ENCODE peak calls at places on chromosomes 3 and 15, in ten cellular contexts. Q is GM13976, S is Caco-2, J is H1, O is OCI-LY7, C is progenitor cell of endocrine pancreas, L is RWPE2, I is neural crest cell, U is foreskin fibroblast, P is chondrocyte. F is an unnamed sample.

GRCh38 chr3:43417133-43417532 is 130.8 kb downstream of the SNRK start:
- DNase-seq in P (no peak), I (no peak), J (no peak), L (no peak), O (no peak), C (no peak), U (no peak), S (no peak), Q (no peak), F (no peak)

GRCh38 chr15:38853608-38854007 is 289.0 kb upstream of the RASGRP1 start:
- DNase-seq in L (no peak), O (peak; percentile 11), P (no peak), S (peak; percentile 65), I (peak; percentile 2), U (peak; percentile 47), Q (no peak), J (peak; percentile 50), C (no peak), F (peak; percentile 33)

GRCh38 chr3:120688121-120688520 is 6.1 kb upstream of the HGD start:
- DNase-seq in C (no peak), Q (peak; percentile 53), O (peak; percentile 43), S (no peak), I (no peak), U (peak; percentile 71), J (no peak), P (no peak), L (no peak), F (peak; percentile 69)

GRCh38 chr3:97910931-97911351 is 61.3 kb downstream of the RIOX2 start:
- DNase-seq in L (no peak), P (no peak), U (no peak), Q (peak; percentile 7), O (peak; percentile 23), C (no peak), S (no peak), J (no peak), I (no peak), F (no peak)

GRCh38 chr3:5017953-5018531 is 38.8 kb downstream of the BHLHE40 start:
- DNase-seq in O (no peak), L (no peak), P (no peak), C (no peak), U (peak; percentile 28), J (no peak), I (no peak), Q (no peak), S (no peak), F (no peak)

GRCh38 chr15:75843618-75844610 is 667 bp downstream of the UBE2Q2 start:
- DNase-seq in P (peak; percentile 88), J (no peak), U (peak; percentile 81), O (peak; percentile 64), L (peak; percentile 78), C (peak; percentile 41), I (peak; percentile 44), Q (peak; percentile 84), S (peak; percentile 62), F (peak; percentile 22)

GRCh38 chr3:194158942-194159439 is 23.0 kb downstream of the HES1 start:
- DNase-seq in I (no peak), O (no peak), J (no peak), P (no peak), S (no peak), U (no peak), Q (no peak), C (no peak), L (no peak), F (no peak)

GRCh38 chr3:193816656-193817311 is 223.8 kb downstream of the OPA1 start:
- DNase-seq in I (peak; percentile 53), J (peak; percentile 51), C (no peak), Q (no peak), P (no peak), U (peak; percentile 12), O (no peak), L (no peak), S (peak; percentile 83), F (no peak)

GRCh38 chr15:65028338-65028737 is 1.1 kb downstream of the MTFMT start:
- DNase-seq in O (peak; percentile 27), Q (no peak), S (no peak), J (no peak), C (no peak), I (no peak), L (no peak), U (no peak), P (no peak), F (no peak)

GRCh38 chr15:65027593-65027992 is 1.8 kb downstream of the MTFMT start:
- DNase-seq in J (no peak), I (no peak), P (no peak), S (no peak), Q (no peak), L (no peak), U (no peak), C (no peak), O (no peak), F (no peak)

GRCh38 chr15:65026756-65027155 is 2.7 kb downstream of the MTFMT start:
- DNase-seq in S (no peak), I (no peak), Q (no peak), L (no peak), J (no peak), C (no peak), O (no peak), U (no peak), P (no peak), F (no peak)

GRCh38 chr15:65029736-65030208 is 333 bp upstream of the MTFMT start:
- DNase-seq in L (no peak), Q (no peak), O (no peak), C (no peak), I (no peak), P (no peak), U (no peak), J (no peak), S (no peak), F (no peak)

DNA sequence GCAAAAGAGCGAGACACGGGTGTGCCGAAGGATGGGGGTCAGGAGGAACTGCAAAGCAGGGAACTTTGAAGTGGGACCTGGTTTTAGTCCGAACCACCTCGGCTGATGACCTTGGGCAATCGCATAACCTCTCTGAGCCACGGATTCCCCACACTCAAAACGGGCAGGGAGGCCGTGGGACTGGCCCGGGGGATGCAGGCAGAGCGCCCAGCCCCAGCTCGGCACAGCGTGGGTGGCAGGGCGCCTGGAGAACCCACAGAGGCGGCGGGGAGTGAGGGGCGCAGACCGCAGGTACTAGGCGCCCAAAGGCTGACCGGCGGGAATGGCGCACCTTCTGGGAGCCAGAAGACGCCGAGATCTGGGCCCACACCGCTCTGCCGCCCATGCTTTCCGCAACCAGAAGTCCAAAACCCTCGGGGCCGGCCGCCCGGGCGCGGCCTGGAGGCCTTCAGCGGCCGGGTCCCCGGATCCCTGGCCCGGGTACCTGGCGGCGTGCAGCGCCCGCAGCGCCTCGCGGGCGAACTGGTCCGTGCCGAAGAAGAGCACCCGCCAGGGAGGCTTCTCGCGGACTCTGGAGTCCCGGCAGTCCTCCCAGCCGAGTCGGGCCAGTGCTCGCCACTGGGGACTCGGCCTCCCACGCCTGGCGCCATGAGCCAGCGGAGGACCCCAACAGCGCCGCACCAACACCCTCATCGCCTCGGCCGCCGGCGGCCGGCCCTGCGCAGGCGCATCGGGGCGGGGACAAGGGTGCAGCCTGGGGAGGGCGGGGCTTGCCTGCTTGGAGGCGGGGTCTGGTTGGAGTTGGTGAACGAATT is at the start of gene MTFMT:
- DNase-seq in S (peak; percentile 91), C (peak; percentile 87), I (peak; percentile 89), J (no peak), P (no peak), Q (peak; percentile 99), O (peak; percentile 88), L (peak; percentile 94), U (peak; percentile 93), F (peak; percentile 62)
- TF ChIP-seq CTCF in S (no peak), C (peak; percentile 20), I (peak; percentile 28), J (no peak), P (peak; percentile 47), Q (no peak), O (no peak), L (no peak), U (no peak), F (peak; percentile 21)

GRCh38 chr15:50234764-50235163 is 30.8 kb downstream of the HDC start:
- DNase-seq in Q (no peak), O (no peak), C (no peak), U (no peak), S (no peak), L (no peak), P (no peak), J (no peak), I (no peak), F (no peak)
- TF ChIP-seq CTCF in Q (no peak), O (no peak), C (no peak), U (no peak), S (no peak), L (no peak), P (no peak), J (no peak), I (no peak), F (no peak)

GRCh38 chr3:100953103-100953502 is 40.1 kb downstream of the ABI3BP start:
- DNase-seq in L (no peak), U (no peak), C (no peak), O (no peak), I (no peak), J (no peak), P (no peak), Q (no peak), S (no peak), F (no peak)
- TF ChIP-seq CTCF in L (no peak), U (no peak), C (no peak), O (no peak), I (no peak), J (no peak), P (peak; percentile 32), Q (no peak), S (no peak), F (peak; percentile 37)

GRCh38 chr3:63656791-63657190 is 4.3 kb downstream of the SNTN start:
- DNase-seq in J (no peak), P (no peak), I (no peak), U (peak; percentile 59), O (no peak), Q (no peak), L (no peak), C (no peak), S (no peak), F (peak; percentile 77)

GRCh38 chr3:63655519-63655918 is 3.0 kb downstream of the SNTN start:
- DNase-seq in C (no peak), P (no peak), L (no peak), O (no peak), U (peak; percentile 57), S (no peak), J (no peak), Q (no peak), I (no peak), F (peak; percentile 73)

GRCh38 chr3:63662500-63662899 is 10.0 kb downstream of the SNTN start:
- DNase-seq in L (no peak), P (no peak), Q (no peak), C (no peak), S (peak; percentile 41), J (no peak), I (no peak), U (peak; percentile 6), O (no peak), F (peak; percentile 35)

GRCh38 chr3:63662011-63662410 is 9.5 kb downstream of the SNTN start:
- DNase-seq in U (no peak), J (no peak), I (no peak), P (no peak), C (no peak), S (no peak), L (no peak), Q (no peak), O (no peak), F (no peak)

DNA sequence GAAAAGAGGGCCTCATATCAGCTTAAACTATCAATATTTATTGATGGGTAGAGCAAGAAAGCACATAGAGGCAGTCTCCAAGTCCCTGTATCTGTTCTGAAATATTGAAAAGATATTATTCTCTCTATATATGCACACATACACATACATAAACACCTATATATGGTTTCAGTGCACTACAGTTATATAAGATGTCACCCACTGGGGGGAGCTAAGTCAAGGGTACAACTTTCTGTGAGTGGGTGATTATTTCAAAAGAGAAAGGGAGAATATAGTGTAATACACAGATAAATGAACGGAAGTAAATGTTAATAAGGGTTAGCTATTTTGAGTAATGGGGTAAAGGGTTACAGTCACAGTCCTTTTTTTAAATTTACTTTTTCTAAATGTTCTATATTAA is 8.8 kb downstream of the SNTN start:
- DNase-seq in I (no peak), P (no peak), U (peak; percentile 41), Q (no peak), L (no peak), S (no peak), C (no peak), O (peak; percentile 8), J (no peak), F (no peak)
- TF ChIP-seq CTCF in I (peak; percentile 32), P (peak; percentile 55), U (peak; percentile 22), Q (no peak), L (peak; percentile 9), S (peak; percentile 17), C (peak; percentile 40), O (peak; percentile 56), J (no peak), F (peak; percentile 72)

F was measured in HFFc6.